ENCODE peak calls at places on chromosomes 2 and 18, in six cellular contexts. One of them, this sample, is unnamed.

GRCh38 chr2:230505162-230505561 is 89.2 kb downstream of the SP100 start:
- DNase-seq in left ventricle myocardium inferior: no peak
- DNase-seq in thoracic aorta: no peak
- DNase-seq in foreskin fibroblast: no peak
- DNase-seq in astrocyte of the spinal cord: no peak
- DNase-seq in kidney epithelial cell: no peak
- DNase-seq in this sample: no peak

GRCh38 chr2:238839428-238839827 is 8.5 kb upstream of the TWIST2 start:
- DNase-seq in left ventricle myocardium inferior: no peak
- DNase-seq in thoracic aorta: no peak
- DNase-seq in foreskin fibroblast: no peak
- DNase-seq in astrocyte of the spinal cord: no peak
- DNase-seq in kidney epithelial cell: no peak
- DNase-seq in this sample: no peak

GRCh38 chr2:1680222-1681016 is 63.9 kb downstream of the PXDN start:
- DNase-seq in left ventricle myocardium inferior: no peak
- DNase-seq in thoracic aorta: no peak
- DNase-seq in foreskin fibroblast: no peak
- DNase-seq in astrocyte of the spinal cord: no peak
- DNase-seq in kidney epithelial cell: no peak
- DNase-seq in this sample: no peak

GRCh38 chr18:22471546-22472131 is 53.9 kb upstream of the CTAGE1 start:
- DNase-seq in left ventricle myocardium inferior: peak; percentile 69
- DNase-seq in thoracic aorta: peak; percentile 45
- DNase-seq in foreskin fibroblast: peak; percentile 64
- DNase-seq in astrocyte of the spinal cord: peak; percentile 55
- DNase-seq in kidney epithelial cell: no peak
- DNase-seq in this sample: no peak

GRCh38 chr2:55761024-55761423 is 67.4 kb upstream of the PNPT1 start:
- DNase-seq in left ventricle myocardium inferior: no peak
- DNase-seq in thoracic aorta: no peak
- DNase-seq in foreskin fibroblast: peak; percentile 34
- DNase-seq in astrocyte of the spinal cord: no peak
- DNase-seq in kidney epithelial cell: no peak
- DNase-seq in this sample: peak; percentile 3

GRCh38 chr18:37604032-37604431 is 38.4 kb upstream of the CELF4 start:
- DNase-seq in left ventricle myocardium inferior: no peak
- DNase-seq in thoracic aorta: no peak
- DNase-seq in foreskin fibroblast: no peak
- DNase-seq in astrocyte of the spinal cord: no peak
- DNase-seq in kidney epithelial cell: no peak
- DNase-seq in this sample: no peak

GRCh38 chr18:32373995-32374394 is 96.7 kb downstream of the GAREM1 start:
- DNase-seq in left ventricle myocardium inferior: no peak
- DNase-seq in thoracic aorta: no peak
- DNase-seq in foreskin fibroblast: peak; percentile 82
- DNase-seq in astrocyte of the spinal cord: peak; percentile 48
- DNase-seq in kidney epithelial cell: peak; percentile 14
- DNase-seq in this sample: peak; percentile 33

GRCh38 chr2:86225581-86225980 is 26.3 kb downstream of the MRPL35 start:
- DNase-seq in left ventricle myocardium inferior: peak; percentile 77
- DNase-seq in thoracic aorta: peak; percentile 57
- DNase-seq in foreskin fibroblast: peak; percentile 63
- DNase-seq in astrocyte of the spinal cord: no peak
- DNase-seq in kidney epithelial cell: no peak
- DNase-seq in this sample: no peak

GRCh38 chr2:215396595-215397313 is 39.1 kb downstream of the FN1 start:
- DNase-seq in left ventricle myocardium inferior: no peak
- DNase-seq in thoracic aorta: no peak
- DNase-seq in foreskin fibroblast: peak; percentile 59
- DNase-seq in astrocyte of the spinal cord: no peak
- DNase-seq in kidney epithelial cell: no peak
- DNase-seq in this sample: peak; percentile 35

GRCh38 chr2:238685713-238686112 is 162.2 kb upstream of the TWIST2 start:
- DNase-seq in left ventricle myocardium inferior: no peak
- DNase-seq in thoracic aorta: no peak
- DNase-seq in foreskin fibroblast: no peak
- DNase-seq in astrocyte of the spinal cord: no peak
- DNase-seq in kidney epithelial cell: no peak
- DNase-seq in this sample: no peak

DNA sequence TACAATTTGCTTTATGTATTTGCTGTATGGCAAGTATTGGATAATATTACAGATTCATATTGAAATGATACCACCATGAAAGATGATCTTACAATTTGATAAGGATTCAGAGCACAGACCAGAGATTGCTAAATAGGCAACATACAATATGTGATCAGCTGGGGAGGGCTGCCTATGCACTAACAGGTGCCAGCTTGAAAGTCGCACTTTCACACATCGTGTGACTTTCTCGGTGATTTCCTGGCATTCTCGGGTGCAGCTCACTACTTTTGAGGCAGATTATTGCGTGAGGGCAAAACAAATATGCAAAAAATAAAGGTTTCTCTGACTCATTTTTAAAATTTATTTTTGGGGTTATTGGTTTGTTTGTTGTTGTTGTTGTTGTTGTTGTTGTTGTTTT is 36.0 kb downstream of the RBMS1 start:
- DNase-seq in left ventricle myocardium inferior: no peak
- DNase-seq in thoracic aorta: no peak
- DNase-seq in foreskin fibroblast: no peak
- DNase-seq in astrocyte of the spinal cord: no peak
- DNase-seq in kidney epithelial cell: no peak
- DNase-seq in this sample: no peak
- H3K4me3 ChIP-seq in left ventricle myocardium inferior: no peak overlapping the region
- H3K4me3 ChIP-seq in thoracic aorta: no peak overlapping the region
- H3K4me3 ChIP-seq in foreskin fibroblast: no peak overlapping the region
- H3K4me3 ChIP-seq in astrocyte of the spinal cord: no peak overlapping the region
- H3K4me3 ChIP-seq in kidney epithelial cell: no peak overlapping the region
- H3K4me3 ChIP-seq in this sample: no peak overlapping the region

GRCh38 chr2:66875941-66876462 is 441.1 kb downstream of the MEIS1 start:
- DNase-seq in left ventricle myocardium inferior: no peak
- DNase-seq in thoracic aorta: no peak
- DNase-seq in foreskin fibroblast: no peak
- DNase-seq in astrocyte of the spinal cord: no peak
- DNase-seq in kidney epithelial cell: no peak
- DNase-seq in this sample: no peak
- H3K4me3 ChIP-seq in left ventricle myocardium inferior: no peak overlapping the region
- H3K4me3 ChIP-seq in thoracic aorta: no peak overlapping the region
- H3K4me3 ChIP-seq in foreskin fibroblast: no peak overlapping the region
- H3K4me3 ChIP-seq in astrocyte of the spinal cord: no peak overlapping the region
- H3K4me3 ChIP-seq in kidney epithelial cell: no peak overlapping the region
- H3K4me3 ChIP-seq in this sample: no peak overlapping the region

GRCh38 chr2:162062559-162062958 is 11.5 kb downstream of the DPP4 start:
- DNase-seq in left ventricle myocardium inferior: no peak
- DNase-seq in thoracic aorta: no peak
- DNase-seq in foreskin fibroblast: no peak
- DNase-seq in astrocyte of the spinal cord: no peak
- DNase-seq in kidney epithelial cell: no peak
- DNase-seq in this sample: no peak
- H3K4me3 ChIP-seq in left ventricle myocardium inferior: no peak overlapping the region
- H3K4me3 ChIP-seq in thoracic aorta: no peak overlapping the region
- H3K4me3 ChIP-seq in foreskin fibroblast: no peak overlapping the region
- H3K4me3 ChIP-seq in astrocyte of the spinal cord: no peak overlapping the region
- H3K4me3 ChIP-seq in kidney epithelial cell: no peak overlapping the region
- H3K4me3 ChIP-seq in this sample: no peak overlapping the region

GRCh38 chr2:197806317-197806633 is 1.9 kb downstream of the PLCL1 start:
- DNase-seq in left ventricle myocardium inferior: no peak
- DNase-seq in thoracic aorta: no peak
- DNase-seq in foreskin fibroblast: no peak
- DNase-seq in astrocyte of the spinal cord: no peak
- DNase-seq in kidney epithelial cell: no peak
- DNase-seq in this sample: no peak
- H3K4me3 ChIP-seq in left ventricle myocardium inferior: peak overlapping the region; percentile 91
- H3K4me3 ChIP-seq in thoracic aorta: peak overlapping the region; percentile 96
- H3K4me3 ChIP-seq in foreskin fibroblast: peak overlapping the region; percentile 76
- H3K4me3 ChIP-seq in astrocyte of the spinal cord: no peak overlapping the region
- H3K4me3 ChIP-seq in kidney epithelial cell: no peak overlapping the region
- H3K4me3 ChIP-seq in this sample: no peak overlapping the region

DNA sequence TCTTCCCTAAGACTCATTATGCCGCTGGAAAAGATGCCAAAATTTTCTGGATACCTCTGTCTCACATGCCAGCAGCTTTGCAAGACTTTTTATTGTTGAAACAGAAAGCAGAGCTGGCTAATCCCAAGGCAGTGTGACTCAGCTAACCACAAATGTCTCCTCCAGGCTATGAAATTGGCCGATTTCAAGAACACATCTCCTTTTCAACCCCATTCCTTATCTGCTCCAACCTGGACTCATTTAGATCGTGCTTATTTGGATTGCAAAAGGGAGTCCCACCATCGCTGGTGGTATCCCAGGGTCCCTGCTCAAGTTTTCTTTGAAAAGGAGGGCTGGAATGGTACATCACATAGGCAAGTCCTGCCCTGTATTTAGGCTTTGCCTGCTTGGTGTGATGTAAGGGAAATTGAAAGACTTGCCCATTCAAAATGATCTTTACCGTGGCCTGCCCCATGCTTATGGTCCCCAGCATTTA is 26.3 kb downstream of the DHRS9 start:
- DNase-seq in left ventricle myocardium inferior: no peak
- DNase-seq in thoracic aorta: no peak
- DNase-seq in foreskin fibroblast: peak; percentile 54
- DNase-seq in astrocyte of the spinal cord: peak; percentile 96
- DNase-seq in kidney epithelial cell: peak; percentile 82
- DNase-seq in this sample: peak; percentile 89
- H3K4me3 ChIP-seq in left ventricle myocardium inferior: no peak overlapping the region
- H3K4me3 ChIP-seq in thoracic aorta: no peak overlapping the region
- H3K4me3 ChIP-seq in foreskin fibroblast: no peak overlapping the region
- H3K4me3 ChIP-seq in astrocyte of the spinal cord: no peak overlapping the region
- H3K4me3 ChIP-seq in kidney epithelial cell: no peak overlapping the region
- H3K4me3 ChIP-seq in this sample: no peak overlapping the region

GRCh38 chr2:30267161-30267568 is 35.8 kb downstream of the LBH start:
- DNase-seq in left ventricle myocardium inferior: no peak
- DNase-seq in thoracic aorta: no peak
- DNase-seq in foreskin fibroblast: no peak
- DNase-seq in astrocyte of the spinal cord: no peak
- DNase-seq in kidney epithelial cell: no peak
- DNase-seq in this sample: no peak

GRCh38 chr2:30266051-30266621 is 34.8 kb downstream of the LBH start:
- DNase-seq in left ventricle myocardium inferior: no peak
- DNase-seq in thoracic aorta: no peak
- DNase-seq in foreskin fibroblast: no peak
- DNase-seq in astrocyte of the spinal cord: no peak
- DNase-seq in kidney epithelial cell: no peak
- DNase-seq in this sample: no peak

GRCh38 chr2:30266705-30267104 is 35.4 kb downstream of the LBH start:
- DNase-seq in left ventricle myocardium inferior: no peak
- DNase-seq in thoracic aorta: no peak
- DNase-seq in foreskin fibroblast: no peak
- DNase-seq in astrocyte of the spinal cord: no peak
- DNase-seq in kidney epithelial cell: no peak
- DNase-seq in this sample: no peak

GRCh38 chr2:30268296-30268871 is 37.0 kb downstream of the LBH start:
- DNase-seq in left ventricle myocardium inferior: no peak
- DNase-seq in thoracic aorta: no peak
- DNase-seq in foreskin fibroblast: no peak
- DNase-seq in astrocyte of the spinal cord: no peak
- DNase-seq in kidney epithelial cell: no peak
- DNase-seq in this sample: no peak

GRCh38 chr2:30267576-30267975 is 36.2 kb downstream of the LBH start:
- DNase-seq in left ventricle myocardium inferior: no peak
- DNase-seq in thoracic aorta: no peak
- DNase-seq in foreskin fibroblast: no peak
- DNase-seq in astrocyte of the spinal cord: no peak
- DNase-seq in kidney epithelial cell: no peak
- DNase-seq in this sample: no peak
- H3K4me3 ChIP-seq in left ventricle myocardium inferior: no peak overlapping the region
- H3K4me3 ChIP-seq in thoracic aorta: no peak overlapping the region
- H3K4me3 ChIP-seq in foreskin fibroblast: no peak overlapping the region
- H3K4me3 ChIP-seq in astrocyte of the spinal cord: no peak overlapping the region
- H3K4me3 ChIP-seq in kidney epithelial cell: no peak overlapping the region
- H3K4me3 ChIP-seq in this sample: no peak overlapping the region

GRCh38 chr2:174495365-174496012 is 8.7 kb upstream of the GPR155 start:
- DNase-seq in left ventricle myocardium inferior: no peak
- DNase-seq in thoracic aorta: no peak
- DNase-seq in foreskin fibroblast: no peak
- DNase-seq in astrocyte of the spinal cord: no peak
- DNase-seq in kidney epithelial cell: no peak
- DNase-seq in this sample: no peak
- H3K4me3 ChIP-seq in left ventricle myocardium inferior: no peak overlapping the region
- H3K4me3 ChIP-seq in thoracic aorta: no peak overlapping the region
- H3K4me3 ChIP-seq in foreskin fibroblast: no peak overlapping the region
- H3K4me3 ChIP-seq in astrocyte of the spinal cord: no peak overlapping the region
- H3K4me3 ChIP-seq in kidney epithelial cell: no peak overlapping the region
- H3K4me3 ChIP-seq in this sample: no peak overlapping the region

This sample was measured in skeletal muscle cell.